ENCODE peak calls at places on chromosome 12, in seven cellular contexts. One of them, this sample, is unnamed.

GRCh38 chr12:56151672-56152131 is 685 bp upstream of the MYL6B start:
- DNase-seq in endothelial cell of umbilical vein: no peak
- DNase-seq in breast epithelium: no peak
- DNase-seq in GM12878: no peak
- DNase-seq in transverse colon: peak; percentile 81
- DNase-seq in HepG2: peak; percentile 80
- DNase-seq in GM23338: peak; percentile 90
- DNase-seq in this sample: no peak

GRCh38 chr12:62653740-62654139 is 187.1 kb downstream of the MON2 start:
- DNase-seq in transverse colon: no peak
- DNase-seq in HepG2: no peak
- DNase-seq in GM23338: peak; percentile 98
- DNase-seq in breast epithelium: no peak
- DNase-seq in endothelial cell of umbilical vein: no peak
- DNase-seq in GM12878: no peak
- DNase-seq in this sample: no peak

GRCh38 chr12:54388214-54389138 is 3.9 kb upstream of the ZNF385A start:
- DNase-seq in transverse colon: no peak
- DNase-seq in endothelial cell of umbilical vein: no peak
- DNase-seq in breast epithelium: no peak
- DNase-seq in HepG2: no peak
- DNase-seq in GM23338: no peak
- DNase-seq in GM12878: no peak
- DNase-seq in this sample: no peak

GRCh38 chr12:124566181-124567034 is 1.0 kb downstream of the NCOR2 start:
- DNase-seq in endothelial cell of umbilical vein: peak; percentile 76
- DNase-seq in HepG2: peak; percentile 67
- DNase-seq in GM23338: peak; percentile 91
- DNase-seq in transverse colon: peak; percentile 89
- DNase-seq in GM12878: no peak
- DNase-seq in breast epithelium: peak; percentile 91
- DNase-seq in this sample: peak; percentile 98

GRCh38 chr12:29103539-29103974 is 45.5 kb upstream of the FAR2 start:
- DNase-seq in GM23338: no peak
- DNase-seq in endothelial cell of umbilical vein: no peak
- DNase-seq in breast epithelium: no peak
- DNase-seq in GM12878: peak; percentile 75
- DNase-seq in HepG2: no peak
- DNase-seq in transverse colon: peak; percentile 11
- DNase-seq in this sample: no peak

GRCh38 chr12:88723219-88723618 is 142.9 kb upstream of the KITLG start:
- DNase-seq in endothelial cell of umbilical vein: no peak
- DNase-seq in transverse colon: no peak
- DNase-seq in GM23338: no peak
- DNase-seq in GM12878: no peak
- DNase-seq in breast epithelium: no peak
- DNase-seq in HepG2: no peak
- DNase-seq in this sample: no peak

GRCh38 chr12:54357802-54358619 is 6.3 kb downstream of the GPR84 start:
- DNase-seq in breast epithelium: no peak
- DNase-seq in GM23338: no peak
- DNase-seq in transverse colon: peak; percentile 32
- DNase-seq in endothelial cell of umbilical vein: peak; percentile 47
- DNase-seq in HepG2: no peak
- DNase-seq in GM12878: peak; percentile 30
- DNase-seq in this sample: no peak

GRCh38 chr12:42798811-42799438 is 209.4 kb upstream of the PRICKLE1 start:
- DNase-seq in HepG2: no peak
- DNase-seq in breast epithelium: no peak
- DNase-seq in endothelial cell of umbilical vein: no peak
- DNase-seq in GM12878: no peak
- DNase-seq in transverse colon: no peak
- DNase-seq in GM23338: no peak
- DNase-seq in this sample: no peak

GRCh38 chr12:132592261-132592970 is 18.0 kb downstream of the LRCOL1 start:
- DNase-seq in GM12878: no peak
- DNase-seq in endothelial cell of umbilical vein: no peak
- DNase-seq in breast epithelium: no peak
- DNase-seq in transverse colon: no peak
- DNase-seq in GM23338: no peak
- DNase-seq in HepG2: no peak
- DNase-seq in this sample: no peak

GRCh38 chr12:91140660-91141045 is 29.4 kb upstream of the LUM start:
- DNase-seq in HepG2: no peak
- DNase-seq in endothelial cell of umbilical vein: no peak
- DNase-seq in GM23338: no peak
- DNase-seq in transverse colon: no peak
- DNase-seq in breast epithelium: no peak
- DNase-seq in GM12878: no peak
- DNase-seq in this sample: no peak

GRCh38 chr12:66627270-66627987 is 51.4 kb downstream of the GRIP1 start:
- DNase-seq in GM23338: no peak
- DNase-seq in HepG2: no peak
- DNase-seq in breast epithelium: no peak
- DNase-seq in endothelial cell of umbilical vein: no peak
- DNase-seq in transverse colon: no peak
- DNase-seq in GM12878: no peak
- DNase-seq in this sample: no peak

GRCh38 chr12:120148011-120148410 is 31.5 kb upstream of the RAB35 start:
- DNase-seq in GM23338: no peak
- DNase-seq in endothelial cell of umbilical vein: no peak
- DNase-seq in breast epithelium: no peak
- DNase-seq in transverse colon: no peak
- DNase-seq in GM12878: no peak
- DNase-seq in HepG2: no peak
- DNase-seq in this sample: no peak

GRCh38 chr12:124136796-124137195 is 158.1 kb upstream of the RFLNA start:
- DNase-seq in GM23338: no peak
- DNase-seq in HepG2: no peak
- DNase-seq in endothelial cell of umbilical vein: no peak
- DNase-seq in breast epithelium: no peak
- DNase-seq in GM12878: no peak
- DNase-seq in transverse colon: no peak
- DNase-seq in this sample: no peak

GRCh38 chr12:104733717-104734175 is 224.3 kb downstream of the SLC41A2 start:
- DNase-seq in HepG2: peak; percentile 4
- DNase-seq in breast epithelium: no peak
- DNase-seq in GM12878: no peak
- DNase-seq in GM23338: peak; percentile 80
- DNase-seq in transverse colon: no peak
- DNase-seq in endothelial cell of umbilical vein: no peak
- DNase-seq in this sample: no peak
- TF ChIP-seq CTCF in HepG2: peak; percentile 46
- TF ChIP-seq CTCF in breast epithelium: no peak
- TF ChIP-seq CTCF in GM12878: no peak
- TF ChIP-seq CTCF in GM23338: peak; percentile 75
- TF ChIP-seq CTCF in transverse colon: no peak
- TF ChIP-seq CTCF in endothelial cell of umbilical vein: peak; percentile 12
- TF ChIP-seq CTCF in this sample: no peak

GRCh38 chr12:21372602-21373001 is at the start of gene IAPP:
- DNase-seq in HepG2: no peak
- DNase-seq in transverse colon: no peak
- DNase-seq in endothelial cell of umbilical vein: no peak
- DNase-seq in GM23338: no peak
- DNase-seq in GM12878: no peak
- DNase-seq in breast epithelium: no peak
- DNase-seq in this sample: no peak
- TF ChIP-seq POLR2AphosphoS5 in HepG2: no peak
- TF ChIP-seq POLR2AphosphoS5 in transverse colon: no peak
- TF ChIP-seq POLR2AphosphoS5 in endothelial cell of umbilical vein: no peak
- TF ChIP-seq POLR2AphosphoS5 in GM23338: no peak
- TF ChIP-seq POLR2AphosphoS5 in GM12878: no peak
- TF ChIP-seq POLR2AphosphoS5 in breast epithelium: no peak
- TF ChIP-seq POLR2AphosphoS5 in this sample: no peak

GRCh38 chr12:53011889-53012288 is 5.6 kb downstream of the EIF4B start:
- DNase-seq in transverse colon: no peak
- DNase-seq in GM23338: no peak
- DNase-seq in breast epithelium: no peak
- DNase-seq in GM12878: no peak
- DNase-seq in endothelial cell of umbilical vein: no peak
- DNase-seq in HepG2: peak; percentile 80
- DNase-seq in this sample: no peak
- H3K4me1 ChIP-seq in transverse colon: peaks cover 7% of the 10 kb centered on the region
- H3K4me1 ChIP-seq in GM23338: peaks cover 32% of the 10 kb centered on the region
- H3K4me1 ChIP-seq in breast epithelium: peaks cover 17% of the 10 kb centered on the region
- H3K4me1 ChIP-seq in GM12878: no peaks in the 10 kb centered on the region
- H3K4me1 ChIP-seq in endothelial cell of umbilical vein: peaks cover 28% of the 10 kb centered on the region
- H3K4me1 ChIP-seq in HepG2: peaks cover 80% of the 10 kb centered on the region
- H3K4me1 ChIP-seq in this sample: peaks cover 82% of the 10 kb centered on the region

GRCh38 chr12:52050771-52051541 is at the start of gene NR4A1:
- DNase-seq in GM12878: peak; percentile 49
- DNase-seq in endothelial cell of umbilical vein: peak; percentile 96
- DNase-seq in breast epithelium: peak; percentile 97
- DNase-seq in HepG2: peak; percentile 85
- DNase-seq in GM23338: peak; percentile 93
- DNase-seq in transverse colon: peak; percentile 99
- DNase-seq in this sample: peak; percentile 100
- TF ChIP-seq CTCF in GM12878: peak; percentile 5
- TF ChIP-seq CTCF in endothelial cell of umbilical vein: peak; percentile 10
- TF ChIP-seq CTCF in breast epithelium: peak; percentile 13
- TF ChIP-seq CTCF in HepG2: peak; percentile 69
- TF ChIP-seq CTCF in GM23338: no peak
- TF ChIP-seq CTCF in transverse colon: no peak
- TF ChIP-seq CTCF in this sample: no peak

GRCh38 chr12:121237415-121237814 is 27.5 kb downstream of the P2RX4 start:
- DNase-seq in GM12878: no peak
- DNase-seq in breast epithelium: no peak
- DNase-seq in endothelial cell of umbilical vein: peak; percentile 21
- DNase-seq in transverse colon: no peak
- DNase-seq in HepG2: no peak
- DNase-seq in GM23338: no peak
- DNase-seq in this sample: no peak
- TF ChIP-seq POLR2AphosphoS5 in GM12878: no peak
- TF ChIP-seq POLR2AphosphoS5 in breast epithelium: no peak
- TF ChIP-seq POLR2AphosphoS5 in endothelial cell of umbilical vein: no peak
- TF ChIP-seq POLR2AphosphoS5 in transverse colon: no peak
- TF ChIP-seq POLR2AphosphoS5 in HepG2: no peak
- TF ChIP-seq POLR2AphosphoS5 in GM23338: no peak
- TF ChIP-seq POLR2AphosphoS5 in this sample: no peak

DNA sequence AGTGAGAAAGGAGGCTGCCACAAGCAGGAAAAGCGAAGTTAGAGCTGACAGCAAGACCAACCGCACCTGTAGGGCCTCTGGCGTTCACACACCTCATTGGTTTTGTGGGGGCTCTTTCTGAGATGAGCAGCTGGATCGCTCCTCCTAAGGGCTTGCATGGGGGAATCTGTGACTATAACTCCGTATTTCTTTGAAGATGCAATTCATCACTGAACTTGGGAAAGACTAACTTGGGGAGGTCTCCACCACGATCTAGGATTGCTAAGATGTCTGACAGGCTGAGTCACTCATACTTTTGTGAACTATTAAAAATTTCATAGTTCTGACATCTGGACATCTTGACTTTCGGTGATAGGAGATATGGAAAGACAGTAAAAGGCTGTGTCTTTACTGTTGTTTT is 173.6 kb downstream of the ETV6 start:
- DNase-seq in GM12878: no peak
- DNase-seq in transverse colon: no peak
- DNase-seq in breast epithelium: no peak
- DNase-seq in HepG2: no peak
- DNase-seq in GM23338: no peak
- DNase-seq in endothelial cell of umbilical vein: no peak
- DNase-seq in this sample: no peak
- H3K4me1 ChIP-seq in GM12878: peaks cover 42% of the 10 kb centered on the region
- H3K4me1 ChIP-seq in transverse colon: peaks cover 15% of the 10 kb centered on the region
- H3K4me1 ChIP-seq in breast epithelium: peaks cover 10% of the 10 kb centered on the region
- H3K4me1 ChIP-seq in HepG2: no peaks in the 10 kb centered on the region
- H3K4me1 ChIP-seq in GM23338: peaks cover 54% of the 10 kb centered on the region
- H3K4me1 ChIP-seq in endothelial cell of umbilical vein: peaks cover 16% of the 10 kb centered on the region
- H3K4me1 ChIP-seq in this sample: peaks cover 66% of the 10 kb centered on the region

GRCh38 chr12:108690799-108691153 is 40.5 kb downstream of the CORO1C start:
- DNase-seq in endothelial cell of umbilical vein: no peak
- DNase-seq in HepG2: no peak
- DNase-seq in GM23338: no peak
- DNase-seq in transverse colon: no peak
- DNase-seq in breast epithelium: no peak
- DNase-seq in GM12878: no peak
- DNase-seq in this sample: no peak

GRCh38 chr12:108690191-108690518 is 41.2 kb downstream of the CORO1C start:
- DNase-seq in HepG2: no peak
- DNase-seq in GM12878: no peak
- DNase-seq in breast epithelium: no peak
- DNase-seq in GM23338: no peak
- DNase-seq in endothelial cell of umbilical vein: no peak
- DNase-seq in transverse colon: no peak
- DNase-seq in this sample: no peak

GRCh38 chr12:108691995-108692808 is 39.1 kb downstream of the CORO1C start:
- DNase-seq in endothelial cell of umbilical vein: peak; percentile 59
- DNase-seq in breast epithelium: no peak
- DNase-seq in GM12878: no peak
- DNase-seq in HepG2: no peak
- DNase-seq in transverse colon: peak; percentile 27
- DNase-seq in GM23338: no peak
- DNase-seq in this sample: no peak

GRCh38 chr12:108691154-108691994 is 39.9 kb downstream of the CORO1C start:
- DNase-seq in HepG2: peak; percentile 96
- DNase-seq in GM12878: peak; percentile 63
- DNase-seq in GM23338: peak; percentile 96
- DNase-seq in transverse colon: peak; percentile 90
- DNase-seq in breast epithelium: peak; percentile 99
- DNase-seq in endothelial cell of umbilical vein: peak; percentile 99
- DNase-seq in this sample: peak; percentile 99

GRCh38 chr12:108689314-108690190 is 41.8 kb downstream of the CORO1C start:
- DNase-seq in transverse colon: peak; percentile 27
- DNase-seq in GM23338: no peak
- DNase-seq in HepG2: peak; percentile 89
- DNase-seq in endothelial cell of umbilical vein: peak; percentile 93
- DNase-seq in breast epithelium: no peak
- DNase-seq in GM12878: no peak
- DNase-seq in this sample: peak; percentile 85
- TF ChIP-seq CTCF in transverse colon: no peak
- TF ChIP-seq CTCF in GM23338: no peak
- TF ChIP-seq CTCF in HepG2: peak; percentile 62
- TF ChIP-seq CTCF in endothelial cell of umbilical vein: peak; percentile 7
- TF ChIP-seq CTCF in breast epithelium: no peak
- TF ChIP-seq CTCF in GM12878: no peak
- TF ChIP-seq CTCF in this sample: peak; percentile 24

DNA sequence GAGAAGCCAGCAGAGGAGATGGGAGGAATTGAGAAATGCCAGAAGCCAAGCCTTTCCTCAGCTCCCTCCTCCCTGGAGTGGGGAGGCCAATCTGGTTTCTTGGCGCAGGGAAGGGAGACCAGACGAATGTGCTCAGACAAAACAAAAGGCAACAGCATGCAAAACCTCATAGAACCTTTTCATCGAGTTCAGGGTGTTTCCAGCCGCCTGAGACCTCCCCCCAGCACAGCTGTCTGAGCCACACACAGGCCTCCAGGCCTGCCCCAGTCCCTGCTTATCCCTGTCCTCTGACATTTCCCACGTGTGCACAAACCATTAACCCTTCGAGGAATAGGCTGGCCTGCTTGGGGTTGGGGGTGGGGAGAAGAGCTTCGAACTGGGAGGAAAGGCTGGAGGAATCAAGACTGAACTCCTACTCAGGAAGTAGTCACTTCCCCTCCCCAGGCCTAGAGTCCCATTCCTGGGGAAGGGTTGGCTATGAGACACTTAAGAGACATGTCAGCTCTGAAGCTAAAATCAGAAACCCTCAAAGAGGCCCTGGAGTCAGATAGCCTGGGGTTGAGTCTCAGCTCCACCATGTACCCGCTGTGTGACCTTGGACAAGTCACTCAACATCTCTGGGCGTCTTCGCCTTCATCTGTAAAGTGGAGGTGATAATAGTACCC is 10.7 kb downstream of the TBX3 start:
- DNase-seq in GM23338: peak; percentile 78
- DNase-seq in GM12878: no peak
- DNase-seq in endothelial cell of umbilical vein: no peak
- DNase-seq in breast epithelium: peak; percentile 67
- DNase-seq in transverse colon: no peak
- DNase-seq in HepG2: no peak
- DNase-seq in this sample: no peak
- TF ChIP-seq POLR2AphosphoS5 in GM23338: no peak
- TF ChIP-seq POLR2AphosphoS5 in GM12878: no peak
- TF ChIP-seq POLR2AphosphoS5 in endothelial cell of umbilical vein: no peak
- TF ChIP-seq POLR2AphosphoS5 in breast epithelium: no peak
- TF ChIP-seq POLR2AphosphoS5 in transverse colon: no peak
- TF ChIP-seq POLR2AphosphoS5 in HepG2: no peak
- TF ChIP-seq POLR2AphosphoS5 in this sample: no peak